ENCODE peak calls at places on chromosomes 2 and 18, in five cellular contexts. C is tibial artery, E is cerebellum, D is amygdala, M is GM23248. U is an unnamed sample.

GRCh38 chr18:57533399-57533884 is 53.1 kb downstream of the FECH start:
- DNase-seq in C (no peak), E (no peak), D (no peak), M (no peak), U (no peak)

GRCh38 chr2:7210712-7211111 is 293.5 kb downstream of the RNF144A start:
- DNase-seq in C (no peak), E (no peak), D (no peak), M (peak), U (no peak)

GRCh38 chr2:173802518-173802917 is 162.7 kb downstream of the SP3 start:
- DNase-seq in C (no peak), E (no peak), D (no peak), M (no peak), U (no peak)

GRCh38 chr18:57051586-57052044 is 95.3 kb upstream of the BOD1L2 start:
- DNase-seq in C (no peak), E (no peak), D (no peak), M (no peak), U (no peak)

GRCh38 chr18:53796042-53796729 is 428.3 kb downstream of the MBD2 start:
- DNase-seq in C (peak), E (no peak), D (no peak), M (peak), U (no peak)

GRCh38 chr2:20745924-20746555 is 76.9 kb downstream of the LDAH start:
- DNase-seq in C (no peak), E (no peak), D (no peak), M (no peak), U (no peak)

GRCh38 chr2:223043164-223043941 is 8.6 kb upstream of the KCNE4 start:
- DNase-seq in C (no peak), E (no peak), D (no peak), M (no peak), U (no peak)

GRCh38 chr2:103254611-103255010 is 492.8 kb downstream of the TMEM182 start:
- DNase-seq in C (no peak), E (no peak), D (no peak), M (no peak), U (no peak)

GRCh38 chr18:23645561-23645960 is 17.1 kb downstream of the ANKRD29 start:
- DNase-seq in C (no peak), E (no peak), D (no peak), M (no peak), U (no peak)

GRCh38 chr2:224190871-224191270 is 151.8 kb upstream of the SERPINE2 start:
- DNase-seq in C (no peak), E (no peak), D (no peak), M (peak), U (no peak)

GRCh38 chr2:81858998-81859397 is 1554.4 kb upstream of the LRRTM1 start:
- DNase-seq in C (no peak), E (no peak), D (no peak), M (no peak), U (no peak)

GRCh38 chr2:29462293-29462692 is 347.1 kb downstream of the CLIP4 start:
- DNase-seq in C (no peak), E (no peak), D (no peak), M (peak), U (no peak)

GRCh38 chr18:4870177-4870773 is 326.8 kb downstream of the AKAIN1 start:
- DNase-seq in C (no peak), E (no peak), D (no peak), M (no peak), U (no peak)

GRCh38 chr2:216195565-216195978 is 86.4 kb downstream of the XRCC5 start:
- DNase-seq in C (no peak), E (no peak), D (no peak), M (peak), U (no peak)

GRCh38 chr2:240245706-240246105 is 105.2 kb upstream of the OTOS start:
- DNase-seq in C (peak), E (no peak), D (no peak), M (no peak), U (peak)

GRCh38 chr2:27372937-27373336 is 2.5 kb downstream of the SNX17 start:
- DNase-seq in C (no peak), E (no peak), D (no peak), M (no peak), U (no peak)

GRCh38 chr2:8437949-8438400 is 243.9 kb upstream of the ID2 start:
- DNase-seq in C (no peak), E (no peak), D (no peak), M (no peak), U (no peak)